ENCODE peak calls at places on chromosome 2, in eight cellular contexts. Q, M, P, T, A, Y, H and S are unnamed samples.

GRCh38 chr2:119810039-119810630 is 50.4 kb downstream of the PTPN4 start:
- DNase-seq in Q (no peak), M (no peak), P (no peak), T (no peak), A (no peak), Y (no peak), H (no peak), S (no peak)

GRCh38 chr2:199490049-199490448 is 32.3 kb upstream of the SATB2 start:
- DNase-seq in Q (no peak), M (no peak), P (no peak), T (no peak), A (no peak), Y (no peak), H (no peak), S (no peak)

GRCh38 chr2:169892951-169893350 is 65.7 kb downstream of the UBR3 start:
- DNase-seq in Q (no peak), M (no peak), P (no peak), T (no peak), A (no peak), Y (no peak), H (no peak), S (no peak)

GRCh38 chr2:231068525-231069222 is 12.0 kb downstream of the PSMD1 start:
- DNase-seq in Q (peak; percentile 67), M (peak; percentile 55), P (no peak), T (no peak), A (no peak), Y (no peak), H (peak; percentile 78), S (no peak)

GRCh38 chr2:23673830-23674679 is 252.9 kb downstream of the ATAD2B start:
- DNase-seq in Q (no peak), M (no peak), P (no peak), T (no peak), A (peak; percentile 48), Y (no peak), H (no peak), S (no peak)

GRCh38 chr2:207498427-207498826 is 31.3 kb upstream of the CREB1 start:
- DNase-seq in Q (no peak), M (no peak), P (no peak), T (no peak), A (no peak), Y (no peak), H (no peak), S (no peak)

GRCh38 chr2:196718796-196719564 is 79.5 kb downstream of the CCDC150 start:
- DNase-seq in Q (peak; percentile 72), M (peak; percentile 70), P (no peak), T (no peak), A (peak; percentile 53), Y (no peak), H (peak; percentile 75), S (no peak)

GRCh38 chr2:2574401-2575184 is 243.5 kb upstream of the MYT1L start:
- DNase-seq in Q (no peak), M (no peak), P (no peak), T (peak; percentile 16), A (no peak), Y (no peak), H (no peak), S (no peak)

GRCh38 chr2:101827246-101827645 is 129.7 kb downstream of the MAP4K4 start:
- DNase-seq in Q (peak; percentile 45), M (peak; percentile 97), P (no peak), T (no peak), A (no peak), Y (no peak), H (peak; percentile 96), S (peak; percentile 84)

GRCh38 chr2:112472547-112473263 is 9.3 kb upstream of the TTL start:
- DNase-seq in Q (no peak), M (no peak), P (no peak), T (no peak), A (no peak), Y (no peak), H (no peak), S (no peak)

GRCh38 chr2:63048367-63049171 is 2.1 kb upstream of the OTX1 start:
- DNase-seq in Q (no peak), M (no peak), P (no peak), T (no peak), A (peak; percentile 74), Y (no peak), H (no peak), S (peak; percentile 27)

GRCh38 chr2:174312581-174313234 is 22.0 kb upstream of the SP9 start:
- DNase-seq in Q (no peak), M (no peak), P (no peak), T (no peak), A (no peak), Y (no peak), H (no peak), S (no peak)

GRCh38 chr2:45797451-45798230 is 146.2 kb downstream of the PRKCE start:
- DNase-seq in Q (no peak), M (peak; percentile 59), P (no peak), T (no peak), A (no peak), Y (no peak), H (no peak), S (no peak)

GRCh38 chr2:72153026-72153791 is 5.5 kb upstream of the CYP26B1 start:
- DNase-seq in Q (no peak), M (no peak), P (no peak), T (peak; percentile 17), A (peak; percentile 27), Y (no peak), H (no peak), S (no peak)

GRCh38 chr2:3517948-3518495 is 1.3 kb downstream of the ADI1 start:
- DNase-seq in Q (no peak), M (no peak), P (no peak), T (no peak), A (no peak), Y (no peak), H (no peak), S (no peak)

GRCh38 chr2:28423856-28424605 is 31.4 kb downstream of the FOSL2 start:
- DNase-seq in Q (no peak), M (peak; percentile 47), P (no peak), T (peak; percentile 45), A (no peak), Y (peak; percentile 68), H (peak; percentile 44), S (no peak)

GRCh38 chr2:7857904-7858303 is 824.0 kb upstream of the ID2 start:
- DNase-seq in Q (no peak), M (peak; percentile 61), P (no peak), T (no peak), A (no peak), Y (no peak), H (peak; percentile 75), S (peak; percentile 96)

GRCh38 chr2:42792583-42793313 is at the start of gene HAAO:
- DNase-seq in Q (no peak), M (no peak), P (peak; percentile 57), T (peak; percentile 52), A (peak; percentile 54), Y (no peak), H (no peak), S (no peak)

GRCh38 chr2:128779301-128780095 is 460.8 kb upstream of the HS6ST1 start:
- DNase-seq in Q (no peak), M (no peak), P (no peak), T (no peak), A (peak; percentile 24), Y (no peak), H (no peak), S (no peak)

GRCh38 chr2:216768908-216769401 is 73.6 kb upstream of the IGFBP5 start:
- DNase-seq in Q (no peak), M (no peak), P (no peak), T (no peak), A (no peak), Y (no peak), H (no peak), S (no peak)
- TF ChIP-seq CTCF in Q (no peak), M (no peak), P (no peak), T (no peak), A (no peak), Y (no peak), H (no peak), S (no peak)

GRCh38 chr2:95305341-95306058 is 8.4 kb downstream of the KCNIP3 start:
- DNase-seq in Q (no peak), M (peak; percentile 44), P (no peak), T (peak; percentile 85), A (no peak), Y (no peak), H (no peak), S (no peak)
- H3K4me1 ChIP-seq in Q (no peaks in the 10 kb centered on the region), M (no peaks in the 10 kb centered on the region), P (no peaks in the 10 kb centered on the region), T (peaks cover 17% of the 10 kb centered on the region), A (no peaks in the 10 kb centered on the region), Y (no peaks in the 10 kb centered on the region), H (no peaks in the 10 kb centered on the region), S (no peaks in the 10 kb centered on the region)

GRCh38 chr2:217954469-217954868 is 48.3 kb downstream of the TNS1 start:
- DNase-seq in Q (no peak), M (no peak), P (peak; percentile 35), T (no peak), A (no peak), Y (no peak), H (no peak), S (no peak)
- TF ChIP-seq CTCF in Q (no peak), M (no peak), P (no peak), T (no peak), A (no peak), Y (no peak), H (no peak), S (no peak)

GRCh38 chr2:73989972-73990371 is 5.3 kb downstream of the TET3 start:
- DNase-seq in Q (no peak), M (no peak), P (no peak), T (no peak), A (no peak), Y (no peak), H (no peak), S (no peak)

GRCh38 chr2:73990531-73990930 is 5.8 kb downstream of the TET3 start:
- DNase-seq in Q (no peak), M (no peak), P (no peak), T (no peak), A (no peak), Y (no peak), H (no peak), S (no peak)

GRCh38 chr2:73993799-73994543 is 9.3 kb downstream of the TET3 start:
- DNase-seq in Q (no peak), M (no peak), P (no peak), T (no peak), A (no peak), Y (no peak), H (no peak), S (no peak)

GRCh38 chr2:73993376-73993775 is 8.7 kb downstream of the TET3 start:
- DNase-seq in Q (no peak), M (no peak), P (no peak), T (no peak), A (no peak), Y (no peak), H (no peak), S (peak; percentile 38)

DNA sequence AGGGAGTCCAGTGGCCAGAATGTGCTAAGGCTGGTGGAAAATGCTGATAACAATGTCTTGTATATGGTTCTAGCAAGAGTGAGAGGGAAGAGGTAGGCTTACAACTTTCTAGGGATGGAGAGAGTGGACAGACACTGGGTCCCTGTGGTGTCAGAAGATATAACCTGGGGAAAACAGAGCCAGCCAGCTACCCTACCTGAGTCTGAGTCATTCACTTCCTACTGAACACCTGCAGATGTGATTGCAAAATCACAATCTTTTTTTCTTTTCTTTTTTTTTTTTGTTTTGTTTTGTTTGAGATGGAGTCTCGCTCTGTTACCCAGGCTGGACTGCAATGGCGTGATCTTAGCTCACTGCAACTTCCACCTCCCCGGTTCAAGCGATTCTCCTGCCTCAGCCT is 7.3 kb downstream of the TET3 start:
- DNase-seq in Q (no peak), M (no peak), P (no peak), T (no peak), A (no peak), Y (no peak), H (no peak), S (no peak)
- H3K4me1 ChIP-seq in Q (peaks cover 29% of the 10 kb centered on the region), M (peaks cover 12% of the 10 kb centered on the region), P (no peaks in the 10 kb centered on the region), T (peaks cover 25% of the 10 kb centered on the region), A (peaks cover 16% of the 10 kb centered on the region), Y (peaks cover 71% of the 10 kb centered on the region), H (peaks cover 17% of the 10 kb centered on the region), S (peaks cover 26% of the 10 kb centered on the region)

GRCh38 chr2:176638167-176639015 is 369.1 kb downstream of the MTX2 start:
- DNase-seq in Q (peak; percentile 69), M (peak; percentile 33), P (peak; percentile 77), T (peak; percentile 63), A (peak; percentile 57), Y (peak; percentile 59), H (peak; percentile 45), S (peak; percentile 29)
- TF ChIP-seq CTCF in Q (peak; percentile 96), M (peak; percentile 70), P (peak; percentile 63), T (no peak), A (peak; percentile 89), Y (peak; percentile 76), H (peak; percentile 93), S (peak; percentile 93)